ENCODE peak calls at places on chromosomes 13 and 19, in eight cellular contexts. Z, H, R, S, U, N, G and M are unnamed samples.

GRCh38 chr19:5434351-5434917 is 20.8 kb upstream of the ZNRF4 start:
- DNase-seq in Z (no peak), H (no peak), R (no peak), G (no peak), S (no peak), U (peak; percentile 18), N (no peak), M (no peak)

GRCh38 chr13:46179576-46180368 is 2.2 kb downstream of the LCP1 start:
- DNase-seq in N (peak; percentile 58), R (peak; percentile 90), U (no peak), Z (no peak), H (no peak), G (peak; percentile 15), S (peak; percentile 49), M (no peak)

GRCh38 chr19:47156861-47157454 is 26.3 kb downstream of the SAE1 start:
- DNase-seq in G (no peak), S (peak; percentile 22), H (no peak), Z (peak; percentile 24), N (no peak), U (peak; percentile 33), R (no peak), M (peak; percentile 70)

GRCh38 chr19:39327990-39328705 is 7.5 kb upstream of the LRFN1 start:
- DNase-seq in S (peak; percentile 50), H (peak; percentile 72), N (peak; percentile 66), G (peak; percentile 60), U (peak; percentile 67), Z (peak; percentile 80), R (peak; percentile 97), M (peak; percentile 70)

GRCh38 chr13:53321301-53321700 is 292.7 kb downstream of the OLFM4 start:
- DNase-seq in H (no peak), Z (no peak), R (no peak), G (no peak), U (no peak), S (no peak), N (no peak), M (no peak)

GRCh38 chr13:105341758-105342157 is 1193.7 kb downstream of the EFNB2 start:
- DNase-seq in H (no peak), S (no peak), G (no peak), U (no peak), R (no peak), N (no peak), Z (no peak), M (no peak)

GRCh38 chr13:34340534-34340933 is 522.6 kb downstream of the RFC3 start:
- DNase-seq in G (no peak), S (no peak), Z (peak; percentile 69), R (peak; percentile 89), U (peak; percentile 7), N (no peak), H (peak; percentile 25), M (peak; percentile 63)

GRCh38 chr13:30690282-30691188 is 44.8 kb upstream of the ALOX5AP start:
- DNase-seq in N (no peak), H (peak; percentile 90), U (peak; percentile 90), S (peak; percentile 45), G (no peak), Z (peak; percentile 99), R (peak; percentile 93), M (peak; percentile 84)

GRCh38 chr13:66407159-66407558 is 823.0 kb downstream of the PCDH9 start:
- DNase-seq in S (no peak), Z (peak; percentile 37), H (no peak), G (no peak), N (no peak), U (no peak), R (no peak), M (no peak)

GRCh38 chr13:98912846-98913245 is 65.0 kb downstream of the DOCK9 start:
- DNase-seq in S (no peak), Z (no peak), R (no peak), H (no peak), G (no peak), U (no peak), N (no peak), M (no peak)